ENCODE peak calls at places on chromosomes 11 and 22, in ten cellular contexts. P, G, Z, N, W, S, O, I, V and A are unnamed samples.

GRCh38 chr22:39568278-39568981 is 2.1 kb upstream of the CACNA1I start:
- DNase-seq in P (no peak), I (no peak), G (no peak), V (no peak), Z (no peak), O (no peak), N (no peak), S (no peak), W (no peak), A (no peak)

GRCh38 chr11:115503083-115503885 is 931 bp downstream of the CADM1 start:
- DNase-seq in Z (peak; percentile 91), P (peak; percentile 50), I (no peak), W (peak; percentile 36), O (peak; percentile 57), N (peak; percentile 26), S (no peak), V (no peak), G (peak; percentile 79), A (no peak)

GRCh38 chr22:44497904-44498242 is at the start of gene RTL6:
- DNase-seq in Z (no peak), S (no peak), V (no peak), W (no peak), P (no peak), O (no peak), N (no peak), I (no peak), G (no peak), A (no peak)

GRCh38 chr11:134754196-134754822 is 342.3 kb upstream of the B3GAT1 start:
- DNase-seq in Z (no peak), W (no peak), P (no peak), G (no peak), N (no peak), V (no peak), O (no peak), S (no peak), I (no peak), A (no peak)

GRCh38 chr11:72836111-72836510 is 21.9 kb downstream of the ATG16L2 start:
- DNase-seq in G (no peak), P (no peak), Z (no peak), I (no peak), N (no peak), O (no peak), W (no peak), S (no peak), V (no peak), A (no peak)

GRCh38 chr11:71223671-71224660 is 28.4 kb downstream of the SHANK2 start:
- DNase-seq in S (no peak), Z (no peak), N (no peak), G (no peak), P (no peak), V (no peak), W (no peak), I (no peak), O (no peak), A (no peak)

GRCh38 chr11:129289350-129290040 is 86.2 kb upstream of the BARX2 start:
- DNase-seq in G (no peak), I (no peak), Z (no peak), P (no peak), W (no peak), V (no peak), N (no peak), S (no peak), O (no peak), A (no peak)

GRCh38 chr22:21009638-21010425 is 5.1 kb upstream of the P2RX6 start:
- DNase-seq in P (peak; percentile 28), W (peak; percentile 44), O (peak; percentile 56), I (peak; percentile 11), N (peak; percentile 54), Z (no peak), S (peak; percentile 24), V (no peak), G (peak; percentile 66), A (peak; percentile 20)

GRCh38 chr11:1628506-1629325 is 859 bp upstream of the KRTAP5-5 start:
- DNase-seq in S (no peak), G (peak; percentile 32), O (peak; percentile 64), I (peak; percentile 11), V (peak; percentile 53), W (peak; percentile 77), Z (peak; percentile 59), N (peak; percentile 65), P (peak; percentile 85), A (no peak)

GRCh38 chr11:113375402-113375801 is 12.2 kb upstream of the ANKK1 start:
- DNase-seq in O (no peak), V (no peak), N (no peak), G (no peak), I (no peak), W (no peak), S (no peak), Z (no peak), P (no peak), A (no peak)

GRCh38 chr11:45218705-45219104 is 67.4 kb downstream of the SYT13 start:
- DNase-seq in S (no peak), W (no peak), V (no peak), I (no peak), Z (no peak), G (no peak), O (no peak), P (no peak), N (no peak), A (no peak)